ENCODE peak calls at places on chromosomes 12 and 14, in ten cellular contexts. K is tibial artery; S is tibial nerve; H is brain microvascular endothelial cell; F is H1; E is body of pancreas; D is CD8-positive, alpha-beta memory T cell; W is lower lobe of right lung; B is esophagus squamous epithelium; L is thoracic aorta. I is an unnamed sample.

GRCh38 chr14:22070119-22070982 is 396.7 kb upstream of the OR4E1 start:
- DNase-seq in K (no peak), H (no peak), D (peak; percentile 67), S (no peak), B (no peak), W (peak; percentile 45), L (no peak), F (peak; percentile 60), E (peak; percentile 12), I (no peak)

GRCh38 chr12:96091833-96092232 is 56.4 kb upstream of the LTA4H start:
- DNase-seq in S (no peak), D (no peak), W (no peak), B (no peak), E (no peak), F (no peak), L (no peak), H (no peak), K (no peak), I (no peak)

GRCh38 chr14:25400607-25401206 is 350.8 kb upstream of the STXBP6 start:
- DNase-seq in E (peak; percentile 55), H (peak; percentile 43), W (no peak), D (no peak), F (peak; percentile 72), L (no peak), K (no peak), S (peak; percentile 34), B (no peak), I (no peak)

GRCh38 chr14:72621387-72622065 is 272.4 kb downstream of the DPF3 start:
- DNase-seq in K (no peak), F (peak; percentile 40), B (no peak), L (no peak), H (no peak), E (no peak), D (no peak), W (no peak), S (no peak), I (no peak)

GRCh38 chr12:45014396-45014795 is 36.5 kb downstream of the DBX2 start:
- DNase-seq in H (no peak), E (no peak), D (no peak), B (no peak), S (no peak), W (no peak), K (no peak), L (no peak), F (no peak), I (no peak)

GRCh38 chr12:124115976-124116690 is 143.1 kb downstream of the ZNF664 start:
- DNase-seq in W (no peak), D (no peak), S (no peak), B (no peak), K (no peak), L (no peak), E (no peak), F (no peak), H (no peak), I (no peak)

GRCh38 chr12:78062781-78063180 is 232.1 kb downstream of the NAV3 start:
- DNase-seq in E (peak; percentile 46), W (no peak), S (no peak), D (no peak), F (no peak), H (peak; percentile 82), B (no peak), L (no peak), K (no peak), I (no peak)

GRCh38 chr12:68358532-68359485 is 26.6 kb upstream of the MDM1 start:
- DNase-seq in B (no peak), K (peak; percentile 74), E (peak; percentile 57), D (peak; percentile 74), L (peak; percentile 36), W (no peak), S (peak; percentile 40), F (peak; percentile 51), H (peak; percentile 81), I (peak; percentile 8)

GRCh38 chr14:29078810-29079522 is 312.4 kb downstream of the FOXG1 start:
- DNase-seq in K (no peak), E (no peak), H (no peak), S (no peak), D (no peak), F (no peak), W (no peak), L (no peak), B (no peak), I (no peak)

GRCh38 chr14:105857223-105857815 is 330.9 kb downstream of the TMEM121 start:
- DNase-seq in K (no peak), S (peak; percentile 2), B (no peak), D (peak; percentile 58), L (no peak), W (peak; percentile 41), H (no peak), F (no peak), E (no peak), I (no peak)

GRCh38 chr14:24314377-24315193 is 3.3 kb downstream of the LTB4R start:
- DNase-seq in H (no peak), S (no peak), D (no peak), K (no peak), F (no peak), E (no peak), L (no peak), W (peak; percentile 53), B (no peak), I (no peak)
- H3K27ac ChIP-seq in H (no peak overlapping the region), S (peak overlapping the region; percentile 79), D (no peak overlapping the region), K (no peak overlapping the region), F (no peak overlapping the region), E (no peak overlapping the region), L (no peak overlapping the region), W (peak overlapping the region; percentile 92), B (peak overlapping the region; percentile 92), I (no peak overlapping the region)

DNA sequence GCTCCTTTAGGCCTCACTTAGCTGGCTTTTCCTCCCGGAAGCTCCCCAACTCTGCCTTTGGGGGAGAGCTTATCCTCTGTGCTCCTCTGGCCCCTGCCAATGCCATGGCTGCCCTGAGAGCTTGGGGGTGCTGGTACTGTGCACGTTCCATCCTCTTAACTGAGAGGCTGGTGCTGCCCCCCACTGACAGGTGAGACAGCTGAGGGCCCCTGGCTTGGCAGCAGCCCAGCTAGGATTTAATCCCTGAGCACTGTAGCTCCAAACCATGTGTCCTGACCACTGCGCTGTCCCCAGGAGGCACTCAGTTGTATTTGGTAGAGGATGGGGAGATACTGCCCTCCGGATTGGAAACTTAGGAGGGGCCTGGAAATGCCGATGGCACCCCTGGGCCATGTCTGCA is 46.1 kb downstream of the UBE3B start:
- DNase-seq in H (no peak), S (no peak), B (no peak), E (no peak), D (no peak), F (no peak), W (no peak), K (no peak), L (no peak), I (no peak)
- H3K27ac ChIP-seq in H (no peak overlapping the region), S (no peak overlapping the region), B (no peak overlapping the region), E (no peak overlapping the region), D (no peak overlapping the region), F (no peak overlapping the region), W (no peak overlapping the region), K (no peak overlapping the region), L (no peak overlapping the region), I (peak overlapping the region; percentile 60)

DNA sequence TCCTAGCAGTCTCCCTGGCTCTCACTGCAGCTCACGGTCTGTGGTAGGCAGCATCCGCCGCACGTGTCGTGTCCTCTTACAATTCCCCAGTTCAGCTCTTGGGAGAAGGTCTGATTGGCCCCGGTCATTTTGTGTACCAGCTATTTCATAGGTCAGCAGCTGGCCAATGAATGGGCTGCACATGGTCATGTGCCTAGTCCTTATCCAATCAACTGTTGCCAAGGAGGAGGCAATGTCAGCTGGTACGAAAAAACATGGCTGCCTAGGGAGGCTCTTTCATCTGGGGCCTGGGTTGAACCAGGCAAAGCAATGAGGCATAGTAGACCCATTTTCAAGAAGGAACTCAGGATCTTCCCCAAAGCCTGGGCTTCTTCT is 46.1 kb downstream of the RNFT2 start:
- DNase-seq in H (no peak), B (no peak), W (no peak), L (no peak), S (no peak), K (no peak), D (no peak), F (no peak), E (no peak), I (no peak)
- H3K27ac ChIP-seq in H (no peak overlapping the region), B (no peak overlapping the region), W (no peak overlapping the region), L (no peak overlapping the region), S (no peak overlapping the region), K (no peak overlapping the region), D (no peak overlapping the region), F (no peak overlapping the region), E (no peak overlapping the region), I (no peak overlapping the region)

GRCh38 chr12:111758120-111758561 is 8.6 kb upstream of the ALDH2 start:
- DNase-seq in F (peak; percentile 54), K (no peak), H (no peak), L (no peak), B (no peak), D (no peak), W (peak; percentile 68), S (no peak), E (peak; percentile 87), I (no peak)
- H3K27ac ChIP-seq in F (no peak overlapping the region), K (no peak overlapping the region), H (no peak overlapping the region), L (peak overlapping the region; percentile 66), B (peak overlapping the region; percentile 81), D (no peak overlapping the region), W (peak overlapping the region; percentile 76), S (no peak overlapping the region), E (peak overlapping the region; percentile 82), I (peak overlapping the region; percentile 43)

GRCh38 chr14:75978249-75978731 is 3.5 kb downstream of the TGFB3 start:
- DNase-seq in K (no peak), L (no peak), S (no peak), B (no peak), W (no peak), E (no peak), D (no peak), H (no peak), F (no peak), I (no peak)
- H3K27ac ChIP-seq in K (peak overlapping the region; percentile 99), L (no peak overlapping the region), S (no peak overlapping the region), B (no peak overlapping the region), W (no peak overlapping the region), E (no peak overlapping the region), D (no peak overlapping the region), H (no peak overlapping the region), F (no peak overlapping the region), I (peak overlapping the region; percentile 37)

DNA sequence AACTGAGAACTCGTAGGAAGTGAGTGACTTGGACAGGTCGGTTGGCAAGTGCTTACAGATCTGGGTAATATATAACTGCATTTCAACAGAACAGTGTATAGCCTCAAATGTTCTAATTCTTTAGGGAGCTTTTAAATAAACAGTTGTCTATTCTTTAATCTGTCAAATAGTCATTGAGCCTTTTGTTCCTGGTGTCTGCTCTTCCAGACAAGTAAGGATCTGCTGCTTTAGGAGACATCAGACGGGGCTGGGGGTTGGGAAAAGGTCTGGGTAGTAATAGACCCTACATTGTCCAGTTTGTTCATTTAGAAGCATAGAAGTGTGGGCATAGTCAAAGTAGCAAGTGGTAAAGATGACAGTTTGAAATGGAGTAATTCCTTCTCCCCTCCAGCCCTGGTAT is 2.0 kb downstream of the PTPN11 start:
- DNase-seq in L (no peak), H (no peak), W (no peak), D (no peak), S (no peak), E (no peak), F (no peak), K (no peak), B (no peak), I (no peak)
- H3K27ac ChIP-seq in L (no peak overlapping the region), H (no peak overlapping the region), W (no peak overlapping the region), D (no peak overlapping the region), S (peak overlapping the region; percentile 99), E (no peak overlapping the region), F (no peak overlapping the region), K (no peak overlapping the region), B (no peak overlapping the region), I (peak overlapping the region; percentile 99)

GRCh38 chr14:90795744-90796143 is 20.5 kb downstream of the TTC7B start:
- DNase-seq in F (no peak), D (no peak), E (no peak), S (no peak), H (peak; percentile 87), W (no peak), L (no peak), K (no peak), B (no peak), I (no peak)
- H3K27ac ChIP-seq in F (no peak overlapping the region), D (no peak overlapping the region), E (no peak overlapping the region), S (no peak overlapping the region), H (peak overlapping the region; percentile 29), W (peak overlapping the region; percentile 50), L (no peak overlapping the region), K (no peak overlapping the region), B (no peak overlapping the region), I (peak overlapping the region; percentile 38)